ENCODE peak calls at places on chromosome 17, in six cellular contexts. I is A549, W is endothelial cell of umbilical vein, G is K562, E is H1, L is HepG2. V is an unnamed sample.

GRCh38 chr17:72421128-72422092 is 300.6 kb downstream of the SOX9 start:
- DNase-seq in I (peak), W (peak), G (no peak), E (no peak), L (peak), V (no peak)

GRCh38 chr17:55202906-55203305 is 61.9 kb upstream of the HLF start:
- DNase-seq in I (no peak), W (no peak), G (no peak), E (no peak), L (no peak), V (no peak)

GRCh38 chr17:45171338-45172231 is 9.9 kb downstream of the HEXIM2 start:
- DNase-seq in I (peak), W (no peak), G (peak), E (no peak), L (peak), V (peak)

GRCh38 chr17:16286009-16286946 is 67.0 kb downstream of the CENPV start:
- DNase-seq in I (peak), W (peak), G (peak), E (peak), L (peak), V (no peak)

GRCh38 chr17:4893272-4893671 is 6.1 kb upstream of the C17orf107 start:
- DNase-seq in I (no peak), W (no peak), G (no peak), E (no peak), L (no peak), V (no peak)

GRCh38 chr17:65772989-65773388 is 211.5 kb upstream of the AXIN2 start:
- DNase-seq in I (peak), W (no peak), G (no peak), E (no peak), L (no peak), V (no peak)

GRCh38 chr17:77779711-77780539 is 178.6 kb upstream of the TNRC6C start:
- DNase-seq in I (no peak), W (no peak), G (no peak), E (no peak), L (no peak), V (no peak)

GRCh38 chr17:27367121-27367981 is 73.4 kb downstream of the WSB1 start:
- DNase-seq in I (no peak), W (no peak), G (no peak), E (no peak), L (no peak), V (no peak)

GRCh38 chr17:70119961-70120360 is 44.9 kb downstream of the KCNJ16 start:
- DNase-seq in I (no peak), W (peak), G (no peak), E (no peak), L (no peak), V (no peak)

GRCh38 chr17:17201907-17202306 is 4.2 kb downstream of the PLD6 start:
- DNase-seq in I (no peak), W (no peak), G (no peak), E (no peak), L (no peak), V (no peak)

GRCh38 chr17:39153541-39154111 is 2.2 kb upstream of the PLXDC1 start:
- DNase-seq in I (peak), W (peak), G (peak), E (no peak), L (peak), V (peak)

GRCh38 chr17:16478693-16479092 is 13.3 kb downstream of the LRRC75A start:
- DNase-seq in I (no peak), W (no peak), G (no peak), E (no peak), L (no peak), V (no peak)

GRCh38 chr17:3813171-3813570 is 12.2 kb upstream of the ITGAE start:
- DNase-seq in I (no peak), W (no peak), G (no peak), E (no peak), L (no peak), V (no peak)

GRCh38 chr17:83012873-83013778 is 66.3 kb upstream of the METRNL start:
- DNase-seq in I (no peak), W (no peak), G (no peak), E (no peak), L (no peak), V (no peak)

GRCh38 chr17:17034028-17034427 is 8.2 kb upstream of the MPRIP start:
- DNase-seq in I (no peak), W (no peak), G (no peak), E (no peak), L (no peak), V (no peak)

GRCh38 chr17:80364091-80364691 is 50.8 kb upstream of the ENDOV start:
- DNase-seq in I (peak), W (no peak), G (no peak), E (no peak), L (peak), V (peak)

GRCh38 chr17:46167826-46168569 is 25.2 kb downstream of the KANSL1 start:
- DNase-seq in I (peak), W (no peak), G (no peak), E (no peak), L (peak), V (no peak)

GRCh38 chr17:3049705-3050295 is 13.6 kb downstream of the OR1D5 start:
- DNase-seq in I (no peak), W (no peak), G (no peak), E (no peak), L (no peak), V (no peak)

DNA sequence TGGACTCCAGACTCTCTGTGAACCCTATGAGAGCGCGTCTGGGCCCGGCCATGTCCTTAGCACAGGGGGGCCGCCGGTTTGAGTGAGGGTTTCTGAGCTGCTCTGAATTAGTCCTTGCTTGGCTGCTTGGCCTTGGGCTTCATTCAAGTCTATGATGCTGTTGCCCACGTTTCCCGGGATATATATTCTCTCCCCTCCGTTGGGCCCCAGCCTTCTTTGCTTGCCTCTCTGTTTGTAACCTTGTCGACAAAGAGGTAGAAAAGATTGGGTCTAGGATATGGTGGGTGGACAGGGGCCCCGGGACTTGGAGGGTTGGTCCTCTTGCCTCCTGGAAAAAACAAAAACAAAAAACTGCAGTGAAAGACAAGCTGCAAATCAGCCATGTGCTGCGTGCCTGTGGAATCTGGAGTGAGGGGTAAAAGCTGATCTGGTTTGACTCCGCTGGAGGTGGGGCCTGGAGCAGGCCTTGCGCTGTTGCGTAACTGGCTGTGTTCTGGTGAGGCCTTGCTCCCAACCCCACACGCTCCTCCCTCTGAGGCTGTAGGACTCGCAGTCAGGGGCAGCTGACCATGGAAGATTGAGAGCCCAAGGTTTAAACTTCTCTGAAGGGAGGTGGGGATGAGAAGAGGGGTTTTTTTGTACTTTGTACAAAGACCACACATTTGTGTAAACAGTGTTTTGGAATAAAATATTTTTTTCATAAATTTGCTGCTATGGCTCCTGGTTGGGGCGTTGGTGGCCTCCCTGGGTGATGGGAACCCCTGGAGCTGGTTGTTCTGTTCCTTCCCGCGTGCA is 23.1 kb downstream of the STAT5A start:
- DNase-seq in I (no peak), W (no peak), G (peak), E (no peak), L (peak), V (peak)
- TF ChIP-seq JUN in I (no peak), W (no peak), G (no peak), E (no peak), L (no peak), V (no peak)

DNA sequence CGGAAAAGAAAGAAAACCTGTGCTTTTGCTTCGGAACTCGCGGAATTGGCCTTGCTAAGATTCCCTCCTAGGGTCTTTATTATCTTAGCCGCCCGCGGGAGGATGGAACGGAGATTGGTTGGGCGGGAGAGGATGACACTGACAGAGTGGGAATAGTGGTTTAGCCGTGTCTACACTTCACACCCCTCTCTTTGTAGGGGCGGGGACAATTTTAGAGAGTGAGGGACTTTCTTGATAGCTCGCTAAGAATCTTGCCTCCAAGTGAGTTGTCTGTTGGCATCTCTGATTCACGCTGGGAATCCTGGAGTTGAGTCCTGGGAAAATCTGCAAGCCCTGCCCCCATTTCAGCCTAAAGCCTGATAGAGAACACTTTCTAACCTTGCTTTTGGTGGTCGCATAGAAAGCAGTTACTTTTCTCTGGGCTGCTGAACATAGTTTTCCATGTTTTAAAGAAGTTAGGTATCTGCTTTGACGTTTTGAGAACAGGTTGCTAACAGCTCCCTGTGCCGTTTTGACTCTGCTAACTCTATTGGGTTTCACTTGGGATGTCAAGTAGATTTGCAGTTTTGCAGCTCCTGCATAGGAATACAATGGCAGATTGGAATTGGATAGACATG is 697 bp downstream of the NOL11 start:
- DNase-seq in I (peak), W (no peak), G (peak), E (no peak), L (peak), V (no peak)
- TF ChIP-seq MAX in I (no peak), W (no peak), G (no peak), E (no peak), L (no peak), V (no peak)

DNA sequence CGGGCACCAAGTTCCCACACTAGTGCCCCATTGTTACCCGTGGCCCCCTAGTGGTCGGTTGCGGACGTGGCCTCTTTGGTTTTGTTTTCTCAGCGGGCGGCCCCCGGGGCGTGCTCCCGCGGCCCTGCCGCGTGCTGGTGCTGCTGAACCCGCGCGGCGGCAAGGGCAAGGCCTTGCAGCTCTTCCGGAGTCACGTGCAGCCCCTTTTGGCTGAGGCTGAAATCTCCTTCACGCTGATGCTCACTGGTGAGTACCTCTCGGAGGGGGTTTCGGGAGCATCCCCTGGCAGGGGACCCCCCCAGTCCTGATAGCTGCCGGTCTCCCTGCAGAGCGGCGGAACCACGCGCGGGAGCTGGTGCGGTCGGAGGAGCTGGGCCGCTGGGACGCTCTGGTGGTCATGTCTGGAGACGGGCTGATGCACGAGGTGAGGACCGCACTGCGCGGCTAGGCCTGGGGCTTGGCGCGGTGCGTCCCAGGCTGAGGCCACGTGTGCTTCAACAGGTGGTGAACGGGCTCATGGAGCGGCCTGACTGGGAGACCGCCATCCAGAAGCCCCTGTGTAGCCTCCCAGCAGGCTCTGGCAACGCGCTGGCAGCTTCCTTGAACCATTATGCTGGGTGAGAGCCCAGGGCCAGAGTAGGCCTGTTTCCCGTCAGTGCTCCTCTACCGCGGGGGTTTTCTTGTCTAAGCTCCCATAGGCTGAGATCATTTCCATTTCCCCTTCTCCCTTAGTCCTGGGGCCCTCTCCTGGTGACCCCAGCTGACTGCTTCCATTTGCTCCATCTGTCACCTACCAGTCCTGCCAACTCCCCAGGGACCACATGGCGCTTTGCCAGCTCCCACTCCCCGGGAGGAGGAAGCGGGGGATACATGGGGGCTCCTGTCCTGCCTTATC is 1.7 kb downstream of the SPHK1 start:
- DNase-seq in I (peak), W (peak), G (peak), E (no peak), L (peak), V (peak)
- TF ChIP-seq CTCF in I (peak), W (peak), G (peak), E (peak), L (peak), V (peak)

GRCh38 chr17:13346996-13347762 is 254.6 kb downstream of the HS3ST3A1 start:
- DNase-seq in I (peak), W (no peak), G (no peak), E (no peak), L (peak), V (no peak)
- TF ChIP-seq JUN in I (no peak), W (no peak), G (no peak), E (no peak), L (no peak), V (no peak)

V was measured in WTC11.